ENCODE peak calls at places on chromosomes 12 and 14, in seven cellular contexts. C, O, W, R, N, V and Y are unnamed samples.

GRCh38 chr14:35789651-35790050 is 19.4 kb downstream of the RALGAPA1 start:
- DNase-seq in C (peak), O (no peak), W (no peak), R (no peak), N (no peak), V (peak), Y (no peak)

GRCh38 chr12:102816816-102817434 is 100.1 kb downstream of the PAH start:
- DNase-seq in C (peak), O (peak), W (no peak), R (no peak), N (no peak), V (no peak), Y (no peak)

GRCh38 chr12:107196681-107197080 is 103.3 kb upstream of the CRY1 start:
- DNase-seq in C (peak), O (no peak), W (no peak), R (no peak), N (no peak), V (no peak), Y (no peak)

GRCh38 chr14:87066221-87066817 is 926.7 kb downstream of the GALC start:
- DNase-seq in C (peak), O (no peak), W (no peak), R (no peak), N (no peak), V (no peak), Y (no peak)

GRCh38 chr12:53791735-53792326 is 40.1 kb upstream of the CISTR start:
- DNase-seq in C (no peak), O (peak), W (peak), R (no peak), N (no peak), V (no peak), Y (no peak)

GRCh38 chr14:52724360-52724644 is 5.7 kb upstream of the STYX start:
- DNase-seq in C (no peak), O (no peak), W (no peak), R (no peak), N (no peak), V (no peak), Y (no peak)

GRCh38 chr14:105136401-105137322 is 31.9 kb downstream of the JAG2 start:
- DNase-seq in C (no peak), O (no peak), W (no peak), R (no peak), N (no peak), V (no peak), Y (no peak)

GRCh38 chr14:38255408-38255672 is 553 bp downstream of the CLEC14A start:
- DNase-seq in C (peak), O (no peak), W (peak), R (no peak), N (no peak), V (no peak), Y (no peak)

GRCh38 chr12:44372259-44372658 is 503.9 kb downstream of the NELL2 start:
- DNase-seq in C (no peak), O (no peak), W (no peak), R (no peak), N (no peak), V (peak), Y (no peak)

GRCh38 chr12:96658075-96658474 is 168.7 kb downstream of the CFAP54 start:
- DNase-seq in C (no peak), O (no peak), W (no peak), R (no peak), N (no peak), V (no peak), Y (no peak)

GRCh38 chr12:30796891-30797371 is 42.2 kb upstream of the CAPRIN2 start:
- DNase-seq in C (peak), O (no peak), W (no peak), R (no peak), N (no peak), V (no peak), Y (no peak)

GRCh38 chr12:57240926-57241555 is 9.9 kb downstream of the STAC3 start:
- DNase-seq in C (no peak), O (peak), W (no peak), R (no peak), N (no peak), V (no peak), Y (no peak)

GRCh38 chr14:51849095-51849494 is 11.3 kb upstream of the GNG2 start:
- DNase-seq in C (no peak), O (no peak), W (no peak), R (no peak), N (no peak), V (no peak), Y (no peak)

GRCh38 chr14:101230851-101231550 is 327.5 kb upstream of the RTL1 start:
- DNase-seq in C (no peak), O (no peak), W (no peak), R (peak), N (no peak), V (no peak), Y (no peak)

GRCh38 chr14:72439707-72440106 is 454.2 kb downstream of the DPF3 start:
- DNase-seq in C (no peak), O (peak), W (no peak), R (no peak), N (no peak), V (no peak), Y (no peak)

GRCh38 chr14:63727736-63728728 is at the start of gene SGPP1:
- DNase-seq in C (peak), O (peak), W (peak), R (peak), N (peak), V (no peak), Y (peak)

GRCh38 chr14:73913256-73913655 is 26.6 kb downstream of the ZNF410 start:
- DNase-seq in C (peak), O (no peak), W (no peak), R (no peak), N (no peak), V (no peak), Y (no peak)

GRCh38 chr14:102206901-102207300 is 67.2 kb downstream of the WDR20 start:
- DNase-seq in C (no peak), O (no peak), W (peak), R (no peak), N (peak), V (no peak), Y (no peak)

GRCh38 chr12:34403706-34404376 is 381.5 kb downstream of the ALG10 start:
- DNase-seq in C (no peak), O (peak), W (peak), R (peak), N (peak), V (no peak), Y (peak)

GRCh38 chr12:94616217-94616729 is 34.1 kb downstream of the TMCC3 start:
- DNase-seq in C (no peak), O (no peak), W (no peak), R (no peak), N (no peak), V (no peak), Y (peak)

GRCh38 chr12:105324704-105325103 is 5.8 kb upstream of the C12orf75 start:
- DNase-seq in C (no peak), O (no peak), W (no peak), R (no peak), N (no peak), V (no peak), Y (no peak)

GRCh38 chr14:101715209-101716076 is 46.1 kb upstream of the PPP2R5C start:
- DNase-seq in C (no peak), O (no peak), W (no peak), R (peak), N (no peak), V (no peak), Y (no peak)

DNA sequence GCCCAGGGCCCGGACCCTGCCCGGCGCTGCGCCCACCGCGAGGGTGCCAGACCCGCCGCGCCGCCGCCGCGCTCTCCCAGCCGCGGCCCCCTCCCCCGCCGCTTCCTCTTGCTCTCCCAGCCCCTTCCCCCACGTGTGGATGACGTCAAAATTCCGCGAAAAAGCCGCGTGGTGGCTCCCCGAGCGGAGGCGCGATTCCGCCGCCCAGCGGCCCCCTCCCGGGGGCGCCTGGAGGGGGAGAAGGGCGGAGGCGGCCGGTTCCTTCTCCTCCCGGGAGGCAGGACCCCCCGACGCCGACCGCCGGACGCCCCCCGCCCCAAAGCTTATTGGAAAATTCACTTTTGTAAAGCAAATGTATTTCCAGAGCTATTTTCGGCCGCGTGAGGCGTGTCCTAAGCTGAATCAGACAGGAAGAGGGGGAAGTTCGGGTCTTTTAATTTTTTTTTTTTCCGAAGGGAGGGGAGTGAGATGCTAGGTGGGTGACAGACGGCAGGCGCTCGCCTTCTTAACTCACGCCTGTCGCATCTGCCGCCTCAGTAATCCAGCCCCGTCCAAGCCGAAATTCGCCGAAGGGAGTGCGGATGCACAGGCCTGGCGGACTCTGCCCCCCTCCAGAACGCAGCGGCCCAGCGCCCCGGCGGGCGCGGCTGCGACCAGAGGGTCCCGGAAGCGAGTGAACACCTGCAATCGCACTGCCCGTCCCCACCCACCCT is 4.1 kb upstream of the CCND2 start:
- DNase-seq in C (peak), O (peak), W (peak), R (peak), N (peak), V (no peak), Y (peak)
- TF ChIP-seq CTCF in C (no peak), O (peak), W (peak), R (peak), N (no peak), V (no peak), Y (no peak)

DNA sequence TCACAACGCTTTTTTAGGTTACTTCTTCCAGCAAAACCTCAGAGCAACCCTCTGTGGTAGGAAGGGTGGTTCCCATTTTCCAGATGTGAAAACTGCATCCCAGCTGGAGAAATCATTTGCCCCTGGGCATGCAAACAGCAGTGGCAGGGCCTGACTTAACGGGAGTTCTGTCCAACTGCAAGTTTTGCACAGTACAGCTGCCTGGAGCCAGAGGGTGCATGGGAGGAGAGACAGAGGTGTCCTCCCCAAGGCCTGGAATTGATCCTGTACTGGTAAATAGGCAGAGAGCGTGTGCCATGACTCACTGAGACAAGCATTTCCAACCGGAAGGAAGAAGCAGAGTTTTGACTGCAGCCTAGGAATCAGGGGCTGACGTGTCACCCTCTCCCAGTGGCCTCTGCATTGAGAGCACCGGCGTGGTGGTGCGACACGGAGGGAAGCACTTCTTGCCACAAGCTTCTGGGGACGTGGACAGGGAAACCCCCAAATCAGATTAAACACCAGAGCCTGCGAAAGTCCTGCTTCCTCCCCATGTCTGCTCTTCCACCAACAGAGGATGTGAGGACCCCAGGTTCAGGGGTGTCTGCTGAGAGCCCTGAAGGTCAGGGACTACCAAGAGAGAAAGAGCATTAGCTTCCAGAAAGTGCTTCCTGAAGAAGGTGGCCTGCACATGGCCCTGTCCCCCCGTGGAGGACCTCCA is 19.0 kb upstream of the SERPINA4 start:
- DNase-seq in C (peak), O (no peak), W (no peak), R (peak), N (no peak), V (peak), Y (no peak)
- TF ChIP-seq CTCF in C (peak), O (no peak), W (no peak), R (no peak), N (no peak), V (no peak), Y (no peak)

GRCh38 chr12:125633686-125634085 is 568.5 kb downstream of the AACS start:
- DNase-seq in C (no peak), O (no peak), W (peak), R (no peak), N (peak), V (no peak), Y (no peak)
- TF ChIP-seq CTCF in C (no peak), O (no peak), W (no peak), R (no peak), N (no peak), V (no peak), Y (no peak)

DNA sequence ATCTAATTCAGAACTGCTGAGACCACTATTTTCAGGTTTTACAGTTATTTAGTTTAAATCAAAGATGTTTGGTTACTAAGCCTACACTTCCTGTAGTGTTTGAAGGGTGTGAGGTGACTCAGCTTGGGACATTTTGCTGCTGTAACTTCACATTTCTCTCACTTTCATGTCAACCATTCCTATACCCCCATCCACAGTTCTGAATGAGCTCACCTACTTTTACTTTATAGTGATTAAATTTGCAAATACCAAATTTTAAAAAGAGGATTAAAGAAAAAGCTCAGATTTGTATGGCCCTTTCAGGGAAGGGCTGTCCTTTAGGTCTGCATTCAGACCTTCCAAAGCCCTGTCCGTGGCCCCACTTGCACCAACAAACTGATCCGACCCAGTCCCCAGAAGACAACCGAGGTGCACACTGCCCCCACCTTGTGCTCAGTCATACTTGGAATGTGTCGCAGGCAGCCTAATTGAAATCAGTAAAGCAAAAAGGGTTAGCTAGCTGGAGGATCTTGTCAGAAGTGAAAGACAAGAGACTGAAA is 174.4 kb downstream of the MON2 start:
- DNase-seq in C (peak), O (peak), W (no peak), R (no peak), N (no peak), V (no peak), Y (no peak)
- TF ChIP-seq CTCF in C (no peak), O (no peak), W (no peak), R (no peak), N (no peak), V (no peak), Y (no peak)

DNA sequence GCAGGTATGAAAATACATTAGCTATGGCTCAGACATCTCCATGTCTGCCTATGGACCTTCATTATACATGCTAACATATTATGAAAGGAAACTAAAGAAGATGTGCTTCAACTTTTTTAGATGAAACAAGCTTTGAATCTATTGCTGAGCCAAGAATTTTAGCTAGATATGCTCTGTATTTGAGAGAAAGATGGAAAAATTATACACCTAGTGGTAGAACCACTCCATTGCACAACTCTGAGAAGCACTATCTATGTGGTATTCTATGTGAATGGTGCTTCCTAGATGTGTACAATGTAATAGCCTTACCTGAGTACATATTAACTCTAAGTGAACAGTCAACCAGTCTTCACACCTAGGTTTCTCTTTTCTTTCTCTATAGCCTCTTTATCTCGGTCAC is 17.3 kb downstream of the EPYC start:
- DNase-seq in C (no peak), O (no peak), W (no peak), R (no peak), N (no peak), V (no peak), Y (no peak)
- TF ChIP-seq CTCF in C (no peak), O (no peak), W (no peak), R (no peak), N (no peak), V (no peak), Y (no peak)